ENCODE peak calls at places on chromosomes 4 and X, in seven cellular contexts. T, X, F, B, Z, O and R are unnamed samples.

GRCh38 chr4:98327694-98328093 is 66.5 kb downstream of the RAP1GDS1 start:
- DNase-seq in Z (no peak), X (no peak), O (no peak), B (no peak), T (no peak), F (no peak), R (no peak)

GRCh38 chrX:2654436-2655340 is 36.4 kb upstream of the CD99 start:
- DNase-seq in F (no peak), O (no peak), X (no peak), Z (no peak), B (no peak), T (no peak), R (no peak)

GRCh38 chr4:32140636-32141035 is 1420.5 kb downstream of the PCDH7 start:
- DNase-seq in B (peak), O (no peak), Z (no peak), T (no peak), F (no peak), X (peak), R (no peak)

GRCh38 chrX:39331062-39331704 is 529.9 kb downstream of the MID1IP1 start:
- DNase-seq in F (no peak), T (no peak), B (peak), X (no peak), Z (no peak), O (no peak), R (no peak)

GRCh38 chr4:67928547-67928946 is 34.7 kb downstream of the TMPRSS11A start:
- DNase-seq in F (no peak), X (no peak), B (peak), O (no peak), T (no peak), Z (no peak), R (no peak)

GRCh38 chrX:143437439-143437838 is 79.8 kb downstream of the SPANXN3 start:
- DNase-seq in B (no peak), T (no peak), O (no peak), X (no peak), Z (no peak), F (no peak), R (no peak)

GRCh38 chrX:154002215-154002719 is 17.4 kb downstream of the IRAK1 start:
- DNase-seq in O (no peak), T (no peak), X (peak), B (peak), Z (no peak), F (no peak), R (no peak)

GRCh38 chr4:37802068-37802666 is 24.3 kb upstream of the PGM2 start:
- DNase-seq in F (peak), B (peak), O (no peak), X (peak), Z (no peak), T (no peak), R (no peak)

GRCh38 chrX:132968282-132968681 is 9.9 kb upstream of the HS6ST2 start:
- DNase-seq in O (peak), Z (no peak), F (no peak), B (no peak), T (no peak), X (no peak), R (no peak)

GRCh38 chr4:1300466-1301455 is 11.1 kb downstream of the MAEA start:
- DNase-seq in O (no peak), B (peak), F (no peak), T (no peak), X (peak), Z (no peak), R (no peak)

GRCh38 chr4:925171-925570 is 6.9 kb downstream of the GAK start:
- DNase-seq in F (no peak), T (peak), Z (no peak), B (no peak), O (peak), X (no peak), R (no peak)

GRCh38 chr4:126081336-126081735 is 766.6 kb downstream of the FAT4 start:
- DNase-seq in B (no peak), T (no peak), O (no peak), X (peak), Z (no peak), F (no peak), R (no peak)

GRCh38 chr4:162659716-162660115 is 495.9 kb upstream of the FSTL5 start:
- DNase-seq in B (peak), T (no peak), X (no peak), O (no peak), F (no peak), Z (no peak), R (no peak)

GRCh38 chr4:2082118-2082517 is 23.0 kb downstream of the NAT8L start:
- DNase-seq in B (no peak), Z (no peak), F (no peak), T (no peak), X (no peak), O (peak), R (no peak)

GRCh38 chrX:112609631-112610030 is 70.1 kb downstream of the LHFPL1 start:
- DNase-seq in B (no peak), X (no peak), T (no peak), O (no peak), Z (no peak), F (no peak), R (no peak)

GRCh38 chr4:127143460-127144190 is 489.1 kb upstream of the INTU start:
- DNase-seq in F (no peak), Z (no peak), B (peak), O (no peak), T (no peak), X (no peak), R (no peak)

GRCh38 chr4:76989391-76990061 is 40.0 kb downstream of the SEPTIN11 start:
- DNase-seq in Z (no peak), B (no peak), F (no peak), X (no peak), T (no peak), O (no peak), R (no peak)

GRCh38 chr4:144557404-144557803 is 88.6 kb upstream of the HHIP start:
- DNase-seq in F (no peak), Z (no peak), X (no peak), B (no peak), O (no peak), T (no peak), R (no peak)
- TF ChIP-seq CTCF in F (no peak), Z (no peak), X (no peak), B (no peak), O (no peak), T (no peak), R (no peak)

GRCh38 chrX:38293741-38294140 is 33.6 kb downstream of the RPGR start:
- DNase-seq in Z (no peak), X (no peak), T (no peak), F (no peak), O (no peak), B (no peak), R (no peak)
- TF ChIP-seq CTCF in Z (no peak), X (no peak), T (no peak), F (no peak), O (no peak), B (no peak), R (no peak)

DNA sequence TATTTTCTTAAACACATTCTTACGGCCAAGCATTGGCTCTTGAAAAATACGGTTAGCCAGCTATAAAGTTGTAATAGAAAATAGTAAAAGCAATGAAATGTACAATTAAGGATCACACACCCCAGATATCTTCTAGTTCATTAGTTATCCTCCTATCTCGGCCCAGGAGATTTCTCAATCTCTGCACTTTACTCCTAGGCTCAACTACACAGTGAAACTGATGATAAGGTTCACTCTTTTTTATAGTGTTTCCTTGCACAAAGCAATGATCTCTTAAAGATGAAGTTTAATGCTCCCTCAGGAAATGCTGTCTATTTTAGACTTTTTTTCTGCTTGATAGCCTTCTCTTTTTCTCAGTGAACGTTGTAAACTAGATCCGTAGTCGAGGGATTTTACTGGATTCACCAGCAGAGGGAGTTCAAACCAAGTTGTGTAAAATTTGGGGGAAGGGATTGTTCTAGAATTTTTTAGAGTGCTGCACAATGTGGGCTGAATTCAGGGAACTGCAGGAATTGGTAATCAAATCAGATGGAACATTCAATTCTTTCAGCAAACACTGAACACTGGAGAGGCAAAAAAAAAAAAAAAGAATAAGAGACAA is 269.5 kb downstream of the GBA3 start:
- DNase-seq in Z (no peak), X (peak), T (no peak), F (peak), O (no peak), B (peak), R (no peak)
- TF ChIP-seq CTCF in Z (no peak), X (peak), T (no peak), F (peak), O (no peak), B (peak), R (peak)

DNA sequence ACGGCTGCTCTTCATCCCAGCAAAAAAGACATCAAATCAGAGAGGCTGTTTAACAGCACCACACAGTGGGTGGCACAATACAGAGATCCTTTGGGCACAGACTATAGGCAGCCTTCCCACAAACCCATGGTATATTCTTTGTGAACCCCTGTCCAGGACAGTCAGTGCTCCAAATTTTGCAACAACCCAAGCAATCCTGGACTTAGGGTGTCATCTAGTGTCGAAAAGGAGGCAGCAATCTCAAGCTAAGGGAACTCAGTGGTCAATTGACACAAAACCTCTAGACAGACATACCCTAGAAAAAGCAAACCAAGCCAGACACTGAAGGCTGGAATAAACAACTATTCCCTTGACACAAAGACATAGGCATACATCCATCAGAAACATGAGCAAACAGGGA is 137.4 kb downstream of the BMP15 start:
- DNase-seq in Z (no peak), T (no peak), B (no peak), O (no peak), F (no peak), X (no peak), R (no peak)
- TF ChIP-seq CTCF in Z (no peak), T (no peak), B (no peak), O (no peak), F (no peak), X (no peak), R (no peak)

DNA sequence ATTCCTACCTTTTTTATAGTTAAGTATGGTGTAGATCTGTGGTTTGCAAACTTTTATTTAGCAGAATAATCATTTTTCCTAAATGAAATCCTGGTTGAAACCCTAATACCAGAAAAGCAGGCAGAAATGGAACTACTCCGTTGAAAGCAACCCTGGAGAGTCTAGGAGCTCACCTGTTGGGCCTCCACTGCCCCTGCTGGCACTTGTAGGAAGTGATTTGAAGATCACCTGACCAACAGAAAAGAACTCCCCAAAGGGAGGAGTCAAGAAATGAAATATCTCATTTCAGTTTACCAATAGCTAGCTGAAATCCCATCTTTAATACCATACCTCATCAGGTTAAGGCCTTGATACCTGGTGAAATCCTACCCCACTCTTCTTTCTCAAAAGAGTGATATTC is 277.1 kb downstream of the KLHL13 start:
- DNase-seq in O (no peak), Z (no peak), B (no peak), F (no peak), X (no peak), T (no peak), R (no peak)
- TF ChIP-seq CTCF in O (no peak), Z (no peak), B (no peak), F (peak), X (no peak), T (no peak), R (no peak)

DNA sequence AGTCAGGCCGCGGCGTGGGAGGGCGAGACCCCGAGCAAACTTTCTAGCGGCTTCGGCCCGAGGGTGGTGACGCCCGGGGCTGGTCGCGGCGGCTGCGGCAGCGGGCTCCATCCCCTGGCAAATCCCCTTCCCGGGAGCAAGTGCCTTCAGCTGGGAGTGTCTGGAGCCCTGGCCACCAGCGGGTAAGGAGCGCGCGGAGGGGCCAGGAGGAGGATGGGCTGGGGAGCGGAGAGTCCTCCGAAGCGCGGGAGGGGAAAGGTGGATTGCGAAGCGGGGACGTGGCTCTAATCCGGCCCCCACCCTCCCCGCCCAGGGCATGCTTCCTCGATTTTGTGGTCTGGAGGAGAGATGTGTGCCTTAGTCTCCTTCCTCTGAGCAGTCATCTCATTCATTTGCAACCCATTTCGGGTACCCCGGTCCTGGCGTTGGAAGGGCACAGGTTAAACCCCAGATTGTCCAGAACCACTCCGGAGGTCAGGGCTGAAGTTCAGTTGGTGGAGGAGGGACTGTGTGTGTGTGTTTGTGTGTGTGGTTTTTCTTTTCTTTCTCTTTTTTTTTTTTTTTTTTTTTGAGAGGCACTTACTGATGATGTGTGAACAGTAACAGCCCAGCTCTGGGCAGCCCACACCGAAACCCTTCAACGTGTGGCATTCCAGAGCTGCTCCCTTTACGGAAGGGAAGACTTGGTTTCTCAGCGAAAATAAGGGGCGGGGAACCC is 499 bp downstream of the SGMS2 start:
- DNase-seq in Z (peak), B (peak), T (no peak), O (peak), F (peak), X (peak), R (peak)
- TF ChIP-seq CTCF in Z (no peak), B (no peak), T (no peak), O (no peak), F (no peak), X (no peak), R (no peak)

GRCh38 chr4:103982454-103982853 is 262.7 kb upstream of the TACR3 start:
- DNase-seq in Z (no peak), B (no peak), O (no peak), X (no peak), F (no peak), T (no peak), R (no peak)
- TF ChIP-seq CTCF in Z (no peak), B (no peak), O (no peak), X (no peak), F (no peak), T (no peak), R (no peak)

GRCh38 chr4:164937576-164938270 is 39.7 kb downstream of the TRIM61 start:
- DNase-seq in B (no peak), O (no peak), Z (no peak), T (no peak), X (peak), F (no peak), R (no peak)
- TF ChIP-seq CTCF in B (no peak), O (no peak), Z (no peak), T (no peak), X (no peak), F (peak), R (no peak)

GRCh38 chr4:113179091-113179490 is 129.6 kb downstream of the ANK2 start:
- DNase-seq in X (no peak), F (no peak), T (no peak), B (no peak), O (peak), Z (no peak), R (no peak)
- TF ChIP-seq CTCF in X (no peak), F (no peak), T (no peak), B (no peak), O (no peak), Z (no peak), R (no peak)